ENCODE peak calls at places on chromosome 18, in seven cellular contexts. L is SK-N-SH, W is HCT116, M is Panc1, Y is K562, U is HepG2, G is GM12878. O is an unnamed sample.

GRCh38 chr18:28588884-28589549 is 412.1 kb upstream of the CDH2 start:
- DNase-seq in M (no peak), Y (no peak), L (no peak), U (no peak), G (no peak), W (no peak), O (no peak)

GRCh38 chr18:62979172-62979571 is 263.8 kb downstream of the PHLPP1 start:
- DNase-seq in L (no peak), M (no peak), W (no peak), Y (no peak), G (no peak), U (no peak), O (no peak)

GRCh38 chr18:69777248-69777647 is 170.4 kb downstream of the CD226 start:
- DNase-seq in L (no peak), U (no peak), M (no peak), G (no peak), Y (no peak), W (no peak), O (no peak)

GRCh38 chr18:2494921-2495320 is 76.4 kb downstream of the METTL4 start:
- DNase-seq in U (no peak), W (no peak), L (no peak), Y (no peak), M (no peak), G (no peak), O (no peak)

GRCh38 chr18:37266290-37266689 is 299.3 kb downstream of the CELF4 start:
- DNase-seq in G (no peak), L (peak), M (no peak), W (no peak), U (no peak), Y (peak), O (no peak)

GRCh38 chr18:57050314-57050949 is 96.5 kb upstream of the BOD1L2 start:
- DNase-seq in Y (no peak), U (peak), L (no peak), M (no peak), W (no peak), G (no peak), O (no peak)

GRCh38 chr18:79781331-79781941 is 16.3 kb upstream of the KCNG2 start:
- DNase-seq in M (no peak), U (peak), G (no peak), W (no peak), L (peak), Y (no peak), O (no peak)

GRCh38 chr18:68627812-68628211 is 87.1 kb downstream of the TMX3 start:
- DNase-seq in L (no peak), G (no peak), M (no peak), U (no peak), W (no peak), Y (no peak), O (no peak)

GRCh38 chr18:58793361-58793760 is 71.3 kb upstream of the ZNF532 start:
- DNase-seq in U (no peak), W (no peak), L (no peak), Y (no peak), M (no peak), G (no peak), O (no peak)

GRCh38 chr18:7608174-7608550 is 41.0 kb downstream of the PTPRM start:
- DNase-seq in M (no peak), Y (no peak), U (no peak), L (no peak), G (no peak), W (no peak), O (no peak)

DNA sequence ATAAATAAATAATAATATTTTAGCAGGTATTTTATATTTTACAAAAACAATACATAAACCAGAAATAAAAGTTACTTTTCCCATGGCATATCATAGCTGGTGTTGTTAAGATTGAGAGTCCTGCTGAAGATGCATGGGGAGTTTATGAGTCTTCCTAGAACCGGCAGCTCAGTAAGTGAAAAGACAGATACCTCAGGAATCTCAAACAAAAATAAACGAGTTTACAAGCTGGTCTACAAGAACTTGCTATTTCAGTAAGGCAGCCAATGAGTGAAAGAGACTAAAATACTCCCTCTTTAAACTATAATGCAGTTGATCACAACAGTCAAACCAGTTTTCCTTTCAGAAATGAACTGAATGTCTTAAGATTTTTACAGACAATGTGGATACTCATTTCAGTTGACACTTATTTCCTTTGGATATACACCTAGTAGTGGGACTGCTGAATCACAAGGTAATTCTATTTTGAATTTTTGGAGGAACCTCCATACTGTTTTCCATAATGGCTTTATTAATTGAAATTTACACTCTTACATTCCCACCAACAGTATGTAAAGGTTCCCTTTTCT is 8.9 kb downstream of the GAREM1 start:
- DNase-seq in G (no peak), M (no peak), U (no peak), L (no peak), W (no peak), Y (no peak), O (no peak)
- TF ChIP-seq SIN3A in G (no peak), M (no peak), U (no peak), L (no peak), W (no peak), Y (no peak), O (no peak)

DNA sequence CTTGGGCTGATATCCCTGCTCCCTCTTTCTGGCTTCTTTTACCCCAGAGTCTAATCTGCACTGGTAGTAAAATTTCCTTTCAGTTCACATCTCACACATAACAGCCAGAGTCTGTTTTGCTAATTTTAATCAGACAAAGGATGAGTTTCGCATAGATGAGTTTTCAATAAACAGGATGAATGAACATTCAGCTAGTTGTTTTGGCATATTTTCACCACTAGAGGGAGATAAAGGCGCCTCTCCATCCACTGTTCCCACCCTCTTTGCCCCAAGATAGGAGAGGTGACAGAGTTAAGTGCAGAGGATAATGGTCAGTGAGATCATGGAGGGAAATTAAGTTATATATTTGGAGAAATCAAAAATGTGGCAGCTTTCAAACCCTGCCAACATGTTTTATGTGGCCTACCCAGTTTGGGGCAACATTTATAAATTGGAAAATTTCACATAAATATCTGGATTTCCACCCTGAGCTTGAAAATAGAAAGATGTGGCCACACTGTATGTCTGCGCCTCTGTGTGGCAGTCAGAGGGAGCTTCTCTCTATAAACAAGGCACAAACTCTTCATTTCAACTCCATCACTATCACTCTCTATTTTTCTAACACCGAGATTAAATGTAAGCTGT is 48.5 kb upstream of the DTNA start:
- DNase-seq in W (peak), G (no peak), Y (peak), L (peak), U (peak), M (peak), O (no peak)
- TF ChIP-seq SIN3A in W (no peak), G (no peak), Y (no peak), L (no peak), U (no peak), M (no peak), O (no peak)

GRCh38 chr18:13791181-13791580 is 32.8 kb upstream of the MC5R start:
- DNase-seq in M (no peak), U (no peak), G (no peak), L (no peak), W (no peak), Y (no peak), O (no peak)
- TF ChIP-seq SIN3A in M (no peak), U (no peak), G (no peak), L (no peak), W (no peak), Y (no peak), O (no peak)

GRCh38 chr18:47574966-47575365 is 323.5 kb upstream of the SKOR2 start:
- DNase-seq in G (no peak), L (no peak), Y (no peak), M (no peak), U (peak), W (no peak), O (no peak)
- TF ChIP-seq SIN3A in G (no peak), L (no peak), Y (no peak), M (no peak), U (no peak), W (no peak), O (no peak)

GRCh38 chr18:24016643-24017042 is 2.1 kb downstream of the TTC39C start:
- DNase-seq in Y (no peak), M (no peak), G (no peak), L (peak), U (peak), W (peak), O (no peak)

GRCh38 chr18:24018299-24018910 is 3.9 kb downstream of the TTC39C start:
- DNase-seq in L (no peak), U (no peak), G (no peak), W (no peak), Y (no peak), M (no peak), O (no peak)

GRCh38 chr18:24021505-24021904 is 7.0 kb downstream of the TTC39C start:
- DNase-seq in G (no peak), Y (no peak), M (no peak), U (no peak), L (no peak), W (no peak), O (no peak)

GRCh38 chr18:24022141-24022540 is 7.6 kb downstream of the TTC39C start:
- DNase-seq in G (no peak), W (no peak), L (no peak), M (no peak), U (no peak), Y (no peak), O (no peak)

GRCh38 chr18:24019641-24020331 is 5.2 kb downstream of the TTC39C start:
- DNase-seq in G (peak), U (no peak), W (no peak), M (no peak), Y (no peak), L (no peak), O (no peak)
- TF ChIP-seq SIN3A in G (no peak), U (no peak), W (no peak), M (no peak), Y (no peak), L (no peak), O (no peak)

GRCh38 chr18:9950289-9951016 is 36.6 kb downstream of the VAPA start:
- DNase-seq in L (no peak), Y (no peak), M (no peak), W (no peak), U (no peak), G (no peak), O (no peak)
- TF ChIP-seq SIN3A in L (no peak), Y (no peak), M (no peak), W (no peak), U (no peak), G (no peak), O (no peak)

DNA sequence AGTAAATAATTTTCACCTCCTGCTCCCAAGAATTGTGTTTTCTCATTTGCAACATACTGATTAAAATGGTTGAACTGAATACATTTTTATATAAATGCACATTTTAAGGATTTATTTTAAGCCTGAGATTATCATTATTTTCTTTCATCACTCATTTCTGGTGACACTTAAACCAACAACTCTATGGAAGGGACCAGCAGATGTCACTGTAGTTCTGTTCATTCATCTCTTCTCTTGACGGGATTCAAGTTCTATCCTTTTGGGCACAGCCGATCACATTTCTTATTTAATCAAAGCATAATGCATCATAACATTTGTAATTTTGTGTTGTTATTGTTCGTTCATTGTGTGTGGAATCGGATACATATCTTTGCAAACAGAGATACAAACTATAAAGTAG is 417.9 kb downstream of the HRH4 start:
- DNase-seq in L (peak), M (no peak), U (peak), W (no peak), G (no peak), Y (no peak), O (no peak)
- TF ChIP-seq SIN3A in L (no peak), M (no peak), U (no peak), W (no peak), G (no peak), Y (no peak), O (no peak)

GRCh38 chr18:46571756-46572155 is 85.3 kb downstream of the LOXHD1 start:
- DNase-seq in U (no peak), W (no peak), Y (no peak), M (no peak), G (no peak), L (no peak), O (no peak)

GRCh38 chr18:46567196-46567595 is 89.8 kb downstream of the LOXHD1 start:
- DNase-seq in W (no peak), G (no peak), U (no peak), Y (no peak), M (no peak), L (no peak), O (no peak)

GRCh38 chr18:46570134-46570533 is 86.9 kb downstream of the LOXHD1 start:
- DNase-seq in L (no peak), U (no peak), W (no peak), M (no peak), G (no peak), Y (no peak), O (no peak)

GRCh38 chr18:46570666-46571065 is 86.4 kb downstream of the LOXHD1 start:
- DNase-seq in G (no peak), U (no peak), M (no peak), W (no peak), L (no peak), Y (no peak), O (no peak)

DNA sequence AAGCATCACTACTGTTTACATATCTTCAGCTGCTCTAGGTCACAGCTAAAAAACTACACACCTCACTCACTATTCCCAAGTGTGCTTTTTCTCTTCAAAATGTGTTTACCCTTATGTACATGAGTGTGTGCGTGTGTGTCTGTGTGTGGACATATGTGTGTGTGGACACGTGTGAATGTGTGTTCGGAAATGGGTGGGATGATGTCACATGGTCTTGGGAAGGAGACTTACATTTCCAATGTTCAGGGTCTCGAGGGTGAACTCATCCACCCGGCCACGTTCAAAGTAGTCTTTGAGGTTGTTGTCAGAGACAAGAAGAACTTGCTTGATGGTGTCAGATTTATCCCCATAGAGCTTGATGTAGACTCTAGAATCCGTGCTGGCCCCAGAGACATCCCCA is 87.8 kb downstream of the LOXHD1 start:
- DNase-seq in G (no peak), W (no peak), L (no peak), Y (no peak), M (no peak), U (no peak), O (no peak)
- TF ChIP-seq SIN3A in G (no peak), W (no peak), L (no peak), Y (no peak), M (no peak), U (no peak), O (no peak)